ENCODE peak calls at places on chromosome 2, in five cellular contexts. O is neuronal stem cell, I is mesenchymal stem cell, A is trophoblast cell, K is H1. E is an unnamed sample.

GRCh38 chr2:71330155-71330554 is 1.4 kb upstream of the ZNF638 start:
- DNase-seq in O (no peak), I (no peak), A (no peak), K (no peak), E (no peak)

GRCh38 chr2:150567771-150568278 is 80.4 kb upstream of the RND3 start:
- DNase-seq in O (no peak), I (peak), A (no peak), K (no peak), E (no peak)

GRCh38 chr2:133972786-133973185 is 281.1 kb upstream of the MGAT5 start:
- DNase-seq in O (no peak), I (no peak), A (no peak), K (no peak), E (no peak)

GRCh38 chr2:203510941-203511305 is 24.2 kb downstream of the RAPH1 start:
- DNase-seq in O (no peak), I (no peak), A (no peak), K (no peak), E (no peak)

GRCh38 chr2:158999458-158999857 is 31.0 kb downstream of the TANC1 start:
- DNase-seq in O (no peak), I (peak), A (no peak), K (no peak), E (no peak)

GRCh38 chr2:72893594-72894319 is 6.5 kb downstream of the SPR start:
- DNase-seq in O (no peak), I (peak), A (peak), K (no peak), E (peak)

GRCh38 chr2:238649936-238650518 is 197.9 kb upstream of the TWIST2 start:
- DNase-seq in O (no peak), I (no peak), A (no peak), K (no peak), E (no peak)

GRCh38 chr2:173680574-173680973 is 284.6 kb downstream of the SP3 start:
- DNase-seq in O (no peak), I (no peak), A (no peak), K (no peak), E (no peak)

GRCh38 chr2:20062615-20063545 is 11.5 kb upstream of the LAPTM4A start:
- DNase-seq in O (no peak), I (peak), A (no peak), K (no peak), E (no peak)

GRCh38 chr2:206920936-206921335 is 18.4 kb upstream of the CPO start:
- DNase-seq in O (no peak), I (no peak), A (no peak), K (no peak), E (no peak)

GRCh38 chr2:20962939-20963543 is 80.8 kb downstream of the APOB start:
- DNase-seq in O (peak), I (peak), A (peak), K (peak), E (peak)

GRCh38 chr2:136131961-136132839 is 14.3 kb upstream of the CXCR4 start:
- DNase-seq in O (no peak), I (no peak), A (no peak), K (no peak), E (no peak)

GRCh38 chr2:101406867-101407266 is 19.6 kb upstream of the CREG2 start:
- DNase-seq in O (no peak), I (peak), A (no peak), K (no peak), E (no peak)

GRCh38 chr2:113979172-113980128 is 89.6 kb downstream of the ACTR3 start:
- DNase-seq in O (no peak), I (no peak), A (no peak), K (peak), E (peak)

GRCh38 chr2:201532686-201533304 is 81.3 kb downstream of the STRADB start:
- DNase-seq in O (no peak), I (peak), A (peak), K (no peak), E (no peak)

GRCh38 chr2:69122271-69122670 is 109.3 kb downstream of the ANTXR1 start:
- DNase-seq in O (no peak), I (peak), A (no peak), K (no peak), E (no peak)

GRCh38 chr2:137155351-137156104 is 390.2 kb downstream of the THSD7B start:
- DNase-seq in O (no peak), I (no peak), A (no peak), K (no peak), E (no peak)

GRCh38 chr2:109378682-109379081 is 235.1 kb downstream of the SEPTIN10 start:
- DNase-seq in O (no peak), I (peak), A (no peak), K (no peak), E (peak)

GRCh38 chr2:37982147-37982582 is 57.1 kb downstream of the RMDN2 start:
- DNase-seq in O (peak), I (peak), A (peak), K (no peak), E (peak)

GRCh38 chr2:18247282-18248110 is 313.0 kb downstream of the RDH14 start:
- DNase-seq in O (no peak), I (no peak), A (no peak), K (no peak), E (no peak)

GRCh38 chr2:18245375-18245774 is 315.1 kb downstream of the RDH14 start:
- DNase-seq in O (no peak), I (no peak), A (no peak), K (no peak), E (no peak)

GRCh38 chr2:18242716-18243115 is 317.7 kb downstream of the RDH14 start:
- DNase-seq in O (no peak), I (no peak), A (no peak), K (no peak), E (no peak)

GRCh38 chr2:18243831-18244230 is 316.6 kb downstream of the RDH14 start:
- DNase-seq in O (no peak), I (no peak), A (no peak), K (no peak), E (no peak)

DNA sequence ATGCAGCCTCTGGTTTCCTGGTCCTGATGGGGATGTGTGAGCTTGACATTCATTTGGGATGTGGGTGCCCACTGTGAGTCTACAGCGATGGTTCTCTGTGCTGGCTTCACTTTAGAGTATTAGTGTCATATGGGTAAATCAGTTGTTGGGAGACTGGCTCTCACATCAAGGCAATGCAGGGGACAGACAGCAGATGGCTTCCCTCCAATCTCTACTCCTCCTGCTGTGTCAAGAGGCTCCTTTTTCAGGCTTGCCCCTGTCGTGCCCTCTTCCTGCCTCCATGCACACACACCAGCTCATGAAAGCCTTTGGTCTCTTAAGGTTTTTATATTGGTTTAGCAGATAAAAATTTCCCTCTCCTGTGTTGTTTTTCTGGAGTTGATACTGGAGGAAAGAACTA is 315.6 kb downstream of the RDH14 start:
- DNase-seq in O (no peak), I (no peak), A (no peak), K (no peak), E (peak)
- H2BK12ac ChIP-seq in O (no peak), I (no peak), A (no peak), K (no peak), E (no peak)

GRCh38 chr2:43022896-43023295 is 203.5 kb downstream of the ZFP36L2 start:
- DNase-seq in O (no peak), I (no peak), A (no peak), K (no peak), E (no peak)

GRCh38 chr2:43025709-43026290 is 200.6 kb downstream of the ZFP36L2 start:
- DNase-seq in O (no peak), I (peak), A (no peak), K (no peak), E (no peak)

GRCh38 chr2:43023791-43024514 is 202.5 kb downstream of the ZFP36L2 start:
- DNase-seq in O (no peak), I (no peak), A (no peak), K (no peak), E (no peak)

GRCh38 chr2:43026451-43027102 is 199.8 kb downstream of the ZFP36L2 start:
- DNase-seq in O (no peak), I (no peak), A (no peak), K (no peak), E (no peak)

DNA sequence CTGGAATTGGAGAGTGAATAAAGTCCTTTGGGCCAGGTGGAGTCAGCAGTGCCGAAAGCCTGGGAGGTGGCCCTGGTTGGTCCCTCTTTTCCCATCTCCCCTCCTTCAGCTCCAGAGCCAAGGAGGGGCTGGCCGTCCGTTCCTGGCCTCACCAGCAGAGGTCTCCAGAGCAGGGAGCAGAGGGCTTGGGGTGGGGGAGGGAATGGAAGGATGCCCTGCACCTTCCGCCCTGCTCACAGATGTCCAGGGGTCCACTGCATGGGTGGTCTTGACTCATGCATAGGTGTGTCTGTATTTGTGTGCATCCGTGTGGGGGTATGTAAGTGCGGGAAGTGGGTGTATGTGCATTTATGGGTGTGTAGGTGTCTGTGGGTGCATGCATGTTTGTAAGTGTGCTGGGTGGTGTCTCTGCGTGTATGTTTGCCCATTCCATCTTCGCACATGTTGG is 201.9 kb downstream of the ZFP36L2 start:
- DNase-seq in O (peak), I (peak), A (no peak), K (peak), E (peak)
- H3K14ac ChIP-seq in O (no peak), I (no peak), A (no peak), K (no peak), E (no peak)

GRCh38 chr2:10964076-10964812 is 52.5 kb downstream of the KCNF1 start:
- DNase-seq in O (no peak), I (peak), A (no peak), K (no peak), E (no peak)

GRCh38 chr2:10965241-10965843 is 53.6 kb downstream of the KCNF1 start:
- DNase-seq in O (no peak), I (no peak), A (no peak), K (no peak), E (no peak)

GRCh38 chr2:10966056-10966455 is 54.3 kb downstream of the KCNF1 start:
- DNase-seq in O (no peak), I (no peak), A (no peak), K (no peak), E (no peak)

GRCh38 chr2:10968176-10968575 is 56.4 kb downstream of the KCNF1 start:
- DNase-seq in O (no peak), I (no peak), A (no peak), K (no peak), E (no peak)

GRCh38 chr2:10966741-10967140 is 55.0 kb downstream of the KCNF1 start:
- DNase-seq in O (no peak), I (no peak), A (no peak), K (no peak), E (no peak)
- H2AK5ac ChIP-seq in O (no peak), I (no peak), A (no peak), K (no peak), E (no peak)

DNA sequence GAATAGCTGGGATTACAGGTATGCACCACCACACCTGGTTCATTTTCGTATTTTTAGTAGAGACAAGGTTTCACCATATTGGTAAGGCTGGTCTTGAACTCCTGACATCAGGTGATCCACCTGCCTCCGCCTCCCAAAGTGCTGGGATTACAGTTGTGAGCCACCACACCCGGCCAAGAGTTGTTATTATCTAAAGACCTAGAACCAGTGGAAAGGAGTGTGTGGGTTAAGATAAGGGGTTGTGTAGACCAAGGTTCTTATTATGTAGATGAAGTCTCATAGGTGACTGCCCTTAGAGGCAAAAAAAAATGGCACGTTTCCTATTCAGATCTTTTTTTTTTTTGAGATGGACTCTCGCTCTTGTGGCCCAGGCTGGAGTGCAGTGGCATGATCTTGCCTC is 21.8 kb upstream of the TEX44 start:
- DNase-seq in O (no peak), I (no peak), A (no peak), K (no peak), E (no peak)
- H2BK12ac ChIP-seq in O (no peak), I (no peak), A (peak), K (peak), E (no peak)